ENCODE peak calls at places on chromosomes 3 and 15, in four cellular contexts. D is HepG2, G is K562, H is GM12878. R is an unnamed sample.
A peak's percentile ranks its signal among the peaks of the same experiment; 100 is the strongest.

GRCh38 chr3:73473578-73474448 is 150.9 kb downstream of the PDZRN3 start:
- DNase-seq in D (no peak), G (no peak), H (no peak), R (no peak)

GRCh38 chr3:57777774-57778173 is 21.7 kb downstream of the SLMAP start:
- DNase-seq in D (no peak), G (no peak), H (no peak), R (no peak)

GRCh38 chr15:93854088-93854487 is 377.3 kb upstream of the MCTP2 start:
- DNase-seq in D (no peak), G (no peak), H (no peak), R (no peak)

GRCh38 chr3:49164983-49165720 is 979 bp downstream of the CCDC71 start:
- DNase-seq in D (no peak), G (no peak), H (no peak), R (no peak)

GRCh38 chr3:113769551-113769950 is 22.7 kb downstream of the ATP6V1A start:
- DNase-seq in D (peak; percentile 13), G (no peak), H (no peak), R (no peak)

GRCh38 chr3:56424885-56425284 is 43.4 kb downstream of the ERC2 start:
- DNase-seq in D (no peak), G (no peak), H (no peak), R (no peak)

GRCh38 chr3:40086890-40087884 is 222.3 kb upstream of the EIF1B start:
- DNase-seq in D (peak; percentile 92), G (no peak), H (no peak), R (no peak)

GRCh38 chr15:45328663-45329062 is 49.7 kb downstream of the GATM start:
- DNase-seq in D (no peak), G (no peak), H (no peak), R (no peak)

GRCh38 chr3:102614580-102614979 is 179.8 kb downstream of the ZPLD1 start:
- DNase-seq in D (no peak), G (no peak), H (no peak), R (no peak)

GRCh38 chr15:98903377-98904018 is 104.1 kb downstream of the PGPEP1L start:
- DNase-seq in D (no peak), G (no peak), H (no peak), R (no peak)

GRCh38 chr15:98901438-98901837 is 106.2 kb downstream of the PGPEP1L start:
- DNase-seq in D (no peak), G (no peak), H (no peak), R (no peak)

GRCh38 chr15:98905981-98906711 is 101.4 kb downstream of the PGPEP1L start:
- DNase-seq in D (no peak), G (no peak), H (no peak), R (no peak)

GRCh38 chr15:98906712-98907083 is 100.9 kb downstream of the PGPEP1L start:
- DNase-seq in D (no peak), G (no peak), H (no peak), R (no peak)

DNA sequence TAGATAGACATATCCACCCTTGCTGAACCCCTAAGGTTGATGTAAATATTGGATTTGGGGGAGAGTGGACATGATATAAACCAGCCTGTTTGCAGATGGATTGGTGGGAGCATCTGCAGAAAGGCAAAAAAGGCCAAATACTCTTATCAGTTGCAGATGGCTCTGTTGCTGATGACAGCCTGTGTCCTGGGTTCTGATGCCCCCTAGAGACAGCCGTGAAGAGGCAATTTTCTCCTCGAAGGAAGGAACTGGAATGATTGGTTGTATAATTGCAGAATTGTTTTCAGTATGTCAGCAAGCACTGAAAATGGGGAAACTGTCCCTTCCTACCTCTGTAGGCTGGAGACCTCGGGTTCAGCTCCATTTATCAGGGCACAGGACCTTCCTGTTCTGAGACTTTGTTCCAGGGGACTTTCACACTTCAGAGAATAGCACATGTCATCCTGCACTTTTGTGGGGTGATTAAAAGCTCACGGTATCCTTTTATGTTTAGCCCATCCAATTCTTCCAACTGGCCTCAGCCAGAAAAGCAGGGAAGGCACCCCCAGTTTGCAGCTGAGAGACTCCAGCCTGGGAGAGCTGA is 103.0 kb downstream of the PGPEP1L start:
- DNase-seq in D (peak; percentile 41), G (peak; percentile 47), H (no peak), R (peak; percentile 64)
- TF ChIP-seq BHLHE40 in D (no peak), G (no peak), H (no peak), R (no peak)

DNA sequence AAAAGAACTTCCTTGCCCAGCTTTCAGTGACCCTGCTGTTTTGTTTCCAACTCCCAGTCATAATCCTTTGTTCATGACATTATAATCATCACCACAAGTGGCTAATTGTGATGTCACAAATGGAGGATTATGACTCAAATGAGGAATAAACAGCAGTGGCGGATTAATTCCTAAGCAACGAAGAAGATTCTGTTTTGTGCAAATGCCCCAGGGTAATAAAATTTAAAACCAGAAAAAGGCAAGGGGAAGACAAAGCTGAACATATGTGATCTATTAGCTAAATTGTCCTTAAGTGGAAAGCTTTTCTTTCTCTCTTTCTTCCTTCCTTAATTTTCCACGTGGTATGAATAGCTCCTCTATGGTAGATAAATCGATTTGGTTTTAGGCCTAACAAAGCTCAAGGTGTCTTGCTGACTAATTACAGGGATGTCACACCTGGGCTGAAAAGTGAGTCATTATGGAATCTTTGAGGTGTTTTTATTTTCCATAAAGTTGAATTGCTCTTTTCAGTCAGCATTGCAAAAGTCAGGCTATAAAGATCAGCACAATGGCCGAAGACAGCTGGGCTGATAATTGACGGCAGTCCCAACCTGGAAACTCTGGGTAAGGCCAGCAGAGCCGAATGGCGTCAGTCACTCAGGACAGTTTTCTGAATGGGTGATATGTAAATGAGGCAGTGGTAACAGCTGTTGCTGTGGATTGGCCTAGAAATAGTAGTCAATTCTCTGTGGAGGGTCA is 121.5 kb downstream of the PTPRG start:
- DNase-seq in D (no peak), G (no peak), H (no peak), R (no peak)
- TF ChIP-seq TARDBP in D (no peak), G (no peak), H (no peak), R (no peak)

GRCh38 chr3:4021162-4021561 is 221.9 kb downstream of the LRRN1 start:
- DNase-seq in D (no peak), G (no peak), H (no peak), R (peak; percentile 13)

GRCh38 chr3:4019509-4019908 is 220.3 kb downstream of the LRRN1 start:
- DNase-seq in D (no peak), G (no peak), H (no peak), R (no peak)
- TF ChIP-seq BHLHE40 in D (no peak), G (no peak), H (no peak), R (no peak)

GRCh38 chr3:75325716-75326115 is 338.4 kb upstream of the FRG2C start:
- DNase-seq in D (no peak), G (no peak), H (no peak), R (no peak)
- TF ChIP-seq TARDBP in D (no peak), G (no peak), H (no peak), R (no peak)

DNA sequence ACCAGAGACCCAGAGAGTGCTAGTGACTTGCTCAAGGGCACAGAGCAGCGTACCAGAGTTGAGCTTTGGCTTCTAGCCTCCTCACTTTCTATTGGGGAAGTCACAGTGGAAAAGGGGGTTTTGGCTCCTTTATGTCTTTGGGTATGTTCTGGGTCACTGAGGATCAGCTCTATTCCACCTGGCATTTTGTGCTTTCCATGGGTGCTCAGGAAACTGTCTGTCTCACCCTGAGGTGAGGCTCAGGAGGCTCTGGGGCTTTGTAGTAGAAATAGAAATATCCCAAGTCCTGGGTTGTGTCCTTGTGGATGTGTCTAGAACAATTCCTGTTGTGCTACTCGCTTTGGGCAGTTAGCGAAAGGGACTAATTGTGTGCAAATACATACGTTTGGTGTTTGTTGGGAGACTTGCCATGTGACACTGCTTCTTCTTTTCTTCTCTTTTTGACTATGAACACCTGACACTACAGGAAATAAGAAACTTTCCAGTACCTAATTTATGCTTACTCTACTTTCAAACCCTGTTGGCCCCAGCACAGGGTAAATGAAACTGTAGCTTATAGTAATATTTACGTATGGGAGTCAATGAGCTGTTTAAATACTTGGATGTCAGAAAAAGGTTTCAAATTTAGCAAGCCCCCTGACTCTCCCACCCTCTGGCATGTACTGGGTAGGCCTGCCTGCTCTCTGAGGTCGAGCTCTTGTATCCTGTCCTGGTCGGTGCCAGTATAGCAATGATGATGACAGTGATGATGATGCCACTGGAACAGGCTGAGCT is 35.6 kb downstream of the SMAD3 start:
- DNase-seq in D (no peak), G (no peak), H (peak; percentile 82), R (no peak)
- TF ChIP-seq BHLHE40 in D (no peak), G (no peak), H (peak; percentile 69), R (no peak)

R was measured in HEK293T.